ENCODE peak calls at places on chromosomes 1 and 21, in five cellular contexts. One of them, this sample, is unnamed.

GRCh38 chr1:164683235-164683634 is 124.3 kb downstream of the PBX1 start:
- DNase-seq in GM23248: no peak
- DNase-seq in astrocyte: peak
- DNase-seq in HCT116: peak
- DNase-seq in endothelial cell of umbilical vein: no peak
- DNase-seq in this sample: peak

GRCh38 chr21:41675574-41675973 is 91.3 kb downstream of the RIPK4 start:
- DNase-seq in endothelial cell of umbilical vein: no peak
- DNase-seq in HCT116: no peak
- DNase-seq in astrocyte: no peak
- DNase-seq in GM23248: no peak
- DNase-seq in this sample: no peak

GRCh38 chr1:201845331-201846083 is 16.6 kb downstream of the IPO9 start:
- DNase-seq in HCT116: no peak
- DNase-seq in GM23248: peak
- DNase-seq in astrocyte: peak
- DNase-seq in endothelial cell of umbilical vein: no peak
- DNase-seq in this sample: no peak

GRCh38 chr1:75482951-75483350 is 128.0 kb downstream of the SLC44A5 start:
- DNase-seq in GM23248: no peak
- DNase-seq in HCT116: no peak
- DNase-seq in endothelial cell of umbilical vein: peak
- DNase-seq in astrocyte: no peak
- DNase-seq in this sample: no peak

GRCh38 chr1:109704173-109704572 is 7.9 kb upstream of the GSTM5 start:
- DNase-seq in astrocyte: no peak
- DNase-seq in GM23248: no peak
- DNase-seq in endothelial cell of umbilical vein: peak
- DNase-seq in HCT116: no peak
- DNase-seq in this sample: no peak

GRCh38 chr1:189706594-189706993 is 771.1 kb downstream of the BRINP3 start:
- DNase-seq in astrocyte: no peak
- DNase-seq in GM23248: no peak
- DNase-seq in endothelial cell of umbilical vein: no peak
- DNase-seq in HCT116: no peak
- DNase-seq in this sample: no peak

GRCh38 chr1:91761303-91761721 is 124.6 kb downstream of the TGFBR3 start:
- DNase-seq in astrocyte: no peak
- DNase-seq in endothelial cell of umbilical vein: no peak
- DNase-seq in HCT116: no peak
- DNase-seq in GM23248: peak
- DNase-seq in this sample: no peak

GRCh38 chr1:96425382-96426129 is 296.0 kb upstream of the PTBP2 start:
- DNase-seq in endothelial cell of umbilical vein: no peak
- DNase-seq in GM23248: no peak
- DNase-seq in astrocyte: no peak
- DNase-seq in HCT116: no peak
- DNase-seq in this sample: no peak

GRCh38 chr1:51215169-51215568 is 20.9 kb upstream of the RNF11 start:
- DNase-seq in endothelial cell of umbilical vein: no peak
- DNase-seq in astrocyte: peak
- DNase-seq in GM23248: peak
- DNase-seq in HCT116: no peak
- DNase-seq in this sample: no peak

GRCh38 chr1:65904681-65905083 is 112.0 kb downstream of the PDE4B start:
- DNase-seq in GM23248: peak
- DNase-seq in astrocyte: no peak
- DNase-seq in HCT116: no peak
- DNase-seq in endothelial cell of umbilical vein: no peak
- DNase-seq in this sample: no peak

GRCh38 chr1:224052767-224053166 is 61.1 kb upstream of the FBXO28 start:
- DNase-seq in endothelial cell of umbilical vein: peak
- DNase-seq in HCT116: no peak
- DNase-seq in astrocyte: peak
- DNase-seq in GM23248: peak
- DNase-seq in this sample: no peak

GRCh38 chr21:27648560-27648959 is 681.7 kb upstream of the ADAMTS5 start:
- DNase-seq in endothelial cell of umbilical vein: peak
- DNase-seq in HCT116: no peak
- DNase-seq in GM23248: peak
- DNase-seq in astrocyte: peak
- DNase-seq in this sample: peak

GRCh38 chr1:39683591-39684312 is 7.5 kb downstream of the HPCAL4 start:
- DNase-seq in GM23248: peak
- DNase-seq in endothelial cell of umbilical vein: no peak
- DNase-seq in astrocyte: no peak
- DNase-seq in HCT116: no peak
- DNase-seq in this sample: no peak

GRCh38 chr1:181630838-181631237 is 147.5 kb downstream of the CACNA1E start:
- DNase-seq in endothelial cell of umbilical vein: no peak
- DNase-seq in astrocyte: no peak
- DNase-seq in HCT116: no peak
- DNase-seq in GM23248: no peak
- DNase-seq in this sample: no peak

GRCh38 chr1:54955359-54955758 is 25.1 kb upstream of the TMEM61 start:
- DNase-seq in HCT116: no peak
- DNase-seq in GM23248: peak
- DNase-seq in astrocyte: peak
- DNase-seq in endothelial cell of umbilical vein: peak
- DNase-seq in this sample: no peak

GRCh38 chr1:224203243-224204016 is 20.4 kb downstream of the DEGS1 start:
- DNase-seq in astrocyte: peak
- DNase-seq in endothelial cell of umbilical vein: no peak
- DNase-seq in HCT116: no peak
- DNase-seq in GM23248: peak
- DNase-seq in this sample: no peak

GRCh38 chr1:43237131-43237530 is 32.7 kb upstream of the TMEM125 start:
- DNase-seq in endothelial cell of umbilical vein: no peak
- DNase-seq in HCT116: no peak
- DNase-seq in astrocyte: no peak
- DNase-seq in GM23248: peak
- DNase-seq in this sample: no peak

GRCh38 chr1:8477199-8477982 is 159.5 kb downstream of the SLC45A1 start:
- DNase-seq in GM23248: peak
- DNase-seq in astrocyte: peak
- DNase-seq in HCT116: no peak
- DNase-seq in endothelial cell of umbilical vein: no peak
- DNase-seq in this sample: no peak

GRCh38 chr1:53577141-53578100 is 118.2 kb downstream of the DMRTB1 start:
- DNase-seq in endothelial cell of umbilical vein: no peak
- DNase-seq in astrocyte: no peak
- DNase-seq in GM23248: no peak
- DNase-seq in HCT116: no peak
- DNase-seq in this sample: no peak

GRCh38 chr1:228150458-228151169 is 884 bp downstream of the GJC2 start:
- DNase-seq in endothelial cell of umbilical vein: no peak
- DNase-seq in GM23248: peak
- DNase-seq in astrocyte: peak
- DNase-seq in HCT116: no peak
- DNase-seq in this sample: peak

GRCh38 chr1:72547412-72547811 is 265.1 kb upstream of the NEGR1 start:
- DNase-seq in GM23248: peak
- DNase-seq in astrocyte: no peak
- DNase-seq in endothelial cell of umbilical vein: no peak
- DNase-seq in HCT116: no peak
- DNase-seq in this sample: no peak

GRCh38 chr1:231359113-231359512 is 21.0 kb downstream of the SPRTN start:
- DNase-seq in astrocyte: peak
- DNase-seq in GM23248: peak
- DNase-seq in endothelial cell of umbilical vein: no peak
- DNase-seq in HCT116: no peak
- DNase-seq in this sample: no peak

GRCh38 chr21:31987696-31988095 is 114.9 kb downstream of the HUNK start:
- DNase-seq in astrocyte: no peak
- DNase-seq in HCT116: no peak
- DNase-seq in endothelial cell of umbilical vein: no peak
- DNase-seq in GM23248: no peak
- DNase-seq in this sample: peak

GRCh38 chr1:245052258-245052657 is 102.5 kb upstream of the KIF26B start:
- DNase-seq in GM23248: no peak
- DNase-seq in HCT116: no peak
- DNase-seq in endothelial cell of umbilical vein: no peak
- DNase-seq in astrocyte: no peak
- DNase-seq in this sample: no peak

GRCh38 chr1:67711850-67712202 is 26.8 kb downstream of the GADD45A start:
- DNase-seq in GM23248: no peak
- DNase-seq in endothelial cell of umbilical vein: peak
- DNase-seq in astrocyte: no peak
- DNase-seq in HCT116: no peak
- DNase-seq in this sample: no peak

GRCh38 chr1:42319871-42320484 is 15.1 kb downstream of the FOXJ3 start:
- DNase-seq in GM23248: no peak
- DNase-seq in astrocyte: no peak
- DNase-seq in HCT116: no peak
- DNase-seq in endothelial cell of umbilical vein: peak
- DNase-seq in this sample: no peak

GRCh38 chr1:164571333-164571732 is 12.3 kb downstream of the PBX1 start:
- DNase-seq in endothelial cell of umbilical vein: no peak
- DNase-seq in HCT116: no peak
- DNase-seq in GM23248: no peak
- DNase-seq in astrocyte: no peak
- DNase-seq in this sample: no peak

GRCh38 chr21:46194374-46195334 is 10.4 kb upstream of the SPATC1L start:
- DNase-seq in GM23248: no peak
- DNase-seq in HCT116: no peak
- DNase-seq in astrocyte: no peak
- DNase-seq in endothelial cell of umbilical vein: no peak
- DNase-seq in this sample: peak

GRCh38 chr1:26826261-26827201 is at the start of gene ZDHHC18:
- DNase-seq in HCT116: no peak
- DNase-seq in GM23248: peak
- DNase-seq in endothelial cell of umbilical vein: peak
- DNase-seq in astrocyte: peak
- DNase-seq in this sample: peak

DNA sequence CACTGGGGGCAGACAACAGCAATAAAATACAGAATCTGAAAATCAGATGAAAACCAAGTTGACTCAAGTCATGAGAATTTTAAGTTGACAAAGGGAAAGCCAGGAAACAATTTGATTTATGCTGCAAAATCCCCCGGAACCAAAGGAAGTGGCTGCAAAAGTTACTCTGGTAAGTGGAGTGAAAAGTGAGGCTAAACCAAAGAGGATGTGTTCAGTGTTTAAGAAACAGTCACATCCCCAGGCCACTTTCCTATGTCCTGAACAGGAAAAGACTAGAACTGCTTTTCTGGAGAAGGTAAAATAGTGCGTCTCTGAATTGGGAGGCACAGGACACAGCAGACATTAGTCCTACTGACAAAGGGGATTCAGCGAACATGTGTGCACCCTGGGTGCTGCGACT is 5.9 kb downstream of the TARBP1 start:
- DNase-seq in endothelial cell of umbilical vein: peak
- DNase-seq in astrocyte: no peak
- DNase-seq in GM23248: no peak
- DNase-seq in HCT116: no peak
- DNase-seq in this sample: no peak
- H3K4me2 ChIP-seq in endothelial cell of umbilical vein: peak
- H3K4me2 ChIP-seq in astrocyte: no peak
- H3K4me2 ChIP-seq in GM23248: no peak
- H3K4me2 ChIP-seq in HCT116: no peak
- H3K4me2 ChIP-seq in this sample: no peak

DNA sequence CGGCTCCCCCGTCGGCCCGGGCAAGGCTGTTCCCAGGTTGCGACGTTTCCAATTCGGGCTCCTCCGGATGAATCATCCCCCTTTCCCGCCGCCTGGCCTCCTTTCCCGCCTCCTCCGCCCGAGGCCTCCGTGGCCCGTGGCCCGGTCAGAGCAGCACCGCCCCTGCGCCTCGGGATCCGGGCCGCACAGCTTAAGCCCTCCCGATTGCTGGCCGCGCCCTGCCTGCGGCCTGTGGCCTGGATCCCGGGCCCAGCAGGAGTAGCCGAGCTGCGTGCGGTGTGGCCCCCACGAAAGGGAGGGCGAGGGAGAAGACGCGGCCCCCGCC is 1.1 kb downstream of the TMEM200B start:
- DNase-seq in endothelial cell of umbilical vein: peak
- DNase-seq in HCT116: no peak
- DNase-seq in GM23248: peak
- DNase-seq in astrocyte: peak
- DNase-seq in this sample: peak
- TF ChIP-seq EZH2 in endothelial cell of umbilical vein: no peak
- TF ChIP-seq EZH2 in HCT116: no peak
- TF ChIP-seq EZH2 in GM23248: no peak
- TF ChIP-seq EZH2 in astrocyte: no peak
- TF ChIP-seq EZH2 in this sample: no peak

DNA sequence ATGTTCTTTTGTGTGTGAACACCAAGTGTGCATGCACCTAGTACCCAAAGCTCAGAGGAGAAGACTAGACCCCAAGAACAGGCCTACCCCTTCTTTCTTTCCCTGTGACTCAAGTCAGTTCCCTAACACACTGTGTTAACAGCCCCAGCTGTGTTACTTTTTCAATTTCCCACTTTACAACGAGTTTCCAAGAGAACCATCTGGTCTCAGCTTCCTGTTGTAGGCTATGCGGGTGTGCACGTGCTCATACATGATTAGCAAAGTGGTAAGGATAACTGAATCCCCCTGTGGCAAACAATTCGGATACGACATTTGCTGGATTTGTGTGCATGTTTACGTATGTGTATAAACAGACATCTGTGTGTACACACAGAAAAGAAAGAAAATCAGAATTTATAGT is 17.9 kb downstream of the IFNAR2 start:
- DNase-seq in endothelial cell of umbilical vein: no peak
- DNase-seq in HCT116: no peak
- DNase-seq in GM23248: no peak
- DNase-seq in astrocyte: no peak
- DNase-seq in this sample: no peak
- H3K27ac ChIP-seq in endothelial cell of umbilical vein: no peak
- H3K27ac ChIP-seq in HCT116: no peak
- H3K27ac ChIP-seq in GM23248: no peak
- H3K27ac ChIP-seq in astrocyte: no peak
- H3K27ac ChIP-seq in this sample: no peak

DNA sequence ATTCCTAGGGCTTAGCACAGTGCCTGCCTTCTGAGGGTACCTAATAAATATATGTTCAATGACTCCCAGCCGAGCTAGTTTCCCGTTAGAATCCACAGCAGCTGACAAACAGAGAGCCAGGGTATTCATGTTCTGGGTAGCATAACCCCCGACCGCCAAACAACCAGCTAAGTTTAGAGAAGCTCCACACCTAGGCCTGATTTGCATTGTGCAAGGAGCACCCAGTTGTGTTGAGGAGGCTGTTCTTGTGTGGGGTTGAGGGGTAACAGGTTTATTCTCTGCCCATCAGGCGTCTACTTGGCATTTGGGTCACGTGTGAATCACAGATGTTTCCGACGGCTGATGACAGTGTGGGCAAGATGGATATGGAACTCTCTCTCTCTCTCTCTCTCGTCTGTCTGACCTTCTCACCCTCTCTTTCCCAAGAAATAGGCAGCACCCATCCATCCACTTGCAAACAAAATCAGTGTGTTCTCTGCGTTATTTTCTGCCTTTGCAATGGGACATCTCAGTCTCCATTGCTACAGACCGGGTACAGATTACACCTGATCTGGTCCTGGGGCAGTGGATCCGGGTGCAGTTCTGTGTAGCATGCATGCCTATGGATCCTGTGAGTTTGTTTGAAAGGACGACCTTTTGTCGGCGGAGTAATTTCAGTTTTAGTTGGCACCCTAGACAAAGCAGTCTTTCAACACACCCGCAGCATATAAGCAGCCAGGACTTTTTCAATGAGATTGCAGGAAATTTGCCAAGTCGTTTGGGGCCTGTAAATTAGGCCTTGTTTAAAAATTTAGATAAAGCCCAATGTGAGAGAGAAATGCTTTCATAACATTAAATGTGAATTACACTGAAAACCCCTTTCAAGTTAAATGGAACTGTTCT is 29.4 kb downstream of the KAZN start:
- DNase-seq in GM23248: no peak
- DNase-seq in endothelial cell of umbilical vein: no peak
- DNase-seq in astrocyte: no peak
- DNase-seq in HCT116: no peak
- DNase-seq in this sample: no peak
- H3K4me2 ChIP-seq in GM23248: no peak
- H3K4me2 ChIP-seq in endothelial cell of umbilical vein: no peak
- H3K4me2 ChIP-seq in astrocyte: peak
- H3K4me2 ChIP-seq in HCT116: no peak
- H3K4me2 ChIP-seq in this sample: peak

This sample was measured in hepatocyte.